ENCODE peak calls at places on chromosomes 13 and 19, in seven cellular contexts. C is body of pancreas, E is left ventricle myocardium inferior, S is fibroblast of pulmonary artery, T is AG10803, R is WERI-Rb-1, V is heart left ventricle. I is an unnamed sample.

GRCh38 chr13:75137911-75138571 is 343.9 kb downstream of the TBC1D4 start:
- DNase-seq in C (no peak), E (no peak), S (peak), T (peak), R (no peak), V (no peak), I (no peak)

GRCh38 chr13:106941779-106942178 is 373.8 kb upstream of the ARGLU1 start:
- DNase-seq in C (no peak), E (no peak), S (no peak), T (no peak), R (no peak), V (no peak), I (no peak)

GRCh38 chr13:90632184-90632583 is 715.3 kb upstream of the MIR17HG start:
- DNase-seq in C (no peak), E (no peak), S (no peak), T (no peak), R (no peak), V (no peak), I (no peak)

GRCh38 chr13:99528547-99528946 is 27.3 kb downstream of the TM9SF2 start:
- DNase-seq in C (no peak), E (no peak), S (no peak), T (no peak), R (peak), V (no peak), I (no peak)

GRCh38 chr13:107650081-107650701 is 565.1 kb downstream of the LIG4 start:
- DNase-seq in C (peak), E (peak), S (peak), T (peak), R (peak), V (peak), I (peak)

GRCh38 chr19:52823676-52824075 is 2.2 kb upstream of the ZNF28 start:
- DNase-seq in C (no peak), E (no peak), S (no peak), T (no peak), R (no peak), V (no peak), I (no peak)

GRCh38 chr19:17441241-17442135 is 7.0 kb downstream of the TMEM221 start:
- DNase-seq in C (no peak), E (no peak), S (peak), T (peak), R (peak), V (no peak), I (peak)

GRCh38 chr13:71590654-71591148 is 276.3 kb downstream of the DACH1 start:
- DNase-seq in C (no peak), E (no peak), S (no peak), T (no peak), R (no peak), V (no peak), I (no peak)

GRCh38 chr13:93981578-93981977 is 497.9 kb downstream of the DCT start:
- DNase-seq in C (no peak), E (no peak), S (no peak), T (no peak), R (no peak), V (no peak), I (no peak)

GRCh38 chr13:98549006-98549727 is 27.7 kb downstream of the STK24 start:
- DNase-seq in C (no peak), E (no peak), S (peak), T (peak), R (no peak), V (no peak), I (peak)

GRCh38 chr19:43525836-43526771 is 897 bp downstream of the ETHE1 start:
- DNase-seq in C (peak), E (peak), S (no peak), T (no peak), R (no peak), V (peak), I (no peak)

GRCh38 chr19:17999685-18000479 is 8.1 kb upstream of the ARRDC2 start:
- DNase-seq in C (no peak), E (no peak), S (no peak), T (no peak), R (no peak), V (no peak), I (no peak)

GRCh38 chr13:113113846-113114271 is 8.3 kb downstream of the F7 start:
- DNase-seq in C (no peak), E (no peak), S (no peak), T (no peak), R (peak), V (peak), I (no peak)

GRCh38 chr13:113112893-113113845 is 7.6 kb downstream of the F7 start:
- DNase-seq in C (no peak), E (no peak), S (no peak), T (no peak), R (peak), V (peak), I (no peak)

GRCh38 chr13:113109151-113110047 is 3.8 kb downstream of the F7 start:
- DNase-seq in C (peak), E (peak), S (no peak), T (no peak), R (no peak), V (no peak), I (no peak)

GRCh38 chr13:113110048-113110851 is 4.7 kb downstream of the F7 start:
- DNase-seq in C (peak), E (no peak), S (no peak), T (peak), R (no peak), V (no peak), I (no peak)

DNA sequence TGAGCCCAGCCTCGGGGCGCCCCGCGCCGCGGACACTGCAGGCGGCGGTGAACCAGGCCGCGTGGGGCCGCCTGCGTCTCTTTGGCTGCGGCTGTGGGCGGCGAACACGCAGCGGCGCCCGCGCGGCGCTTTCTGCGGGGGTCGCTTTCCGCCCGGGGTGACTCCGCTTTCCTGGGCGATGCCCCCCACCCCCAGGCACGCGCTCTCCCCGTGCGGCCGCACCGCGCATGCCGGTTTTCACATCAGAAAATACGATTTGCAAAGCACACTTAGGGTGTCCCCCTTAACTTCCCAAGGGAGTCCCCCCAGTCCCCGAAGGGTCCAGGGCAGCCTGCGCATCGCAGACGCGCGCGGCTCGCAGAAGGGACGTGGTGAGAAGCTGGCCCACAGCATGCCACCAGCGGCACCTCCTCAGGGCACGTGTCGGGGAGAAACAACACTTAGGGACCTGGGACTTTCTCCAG is 5.3 kb downstream of the F7 start:
- DNase-seq in C (no peak), E (no peak), S (no peak), T (no peak), R (no peak), V (peak), I (no peak)
- H3K4me3 ChIP-seq in C (no peak), E (peak), S (no peak), T (peak), R (no peak), V (peak), I (no peak)

DNA sequence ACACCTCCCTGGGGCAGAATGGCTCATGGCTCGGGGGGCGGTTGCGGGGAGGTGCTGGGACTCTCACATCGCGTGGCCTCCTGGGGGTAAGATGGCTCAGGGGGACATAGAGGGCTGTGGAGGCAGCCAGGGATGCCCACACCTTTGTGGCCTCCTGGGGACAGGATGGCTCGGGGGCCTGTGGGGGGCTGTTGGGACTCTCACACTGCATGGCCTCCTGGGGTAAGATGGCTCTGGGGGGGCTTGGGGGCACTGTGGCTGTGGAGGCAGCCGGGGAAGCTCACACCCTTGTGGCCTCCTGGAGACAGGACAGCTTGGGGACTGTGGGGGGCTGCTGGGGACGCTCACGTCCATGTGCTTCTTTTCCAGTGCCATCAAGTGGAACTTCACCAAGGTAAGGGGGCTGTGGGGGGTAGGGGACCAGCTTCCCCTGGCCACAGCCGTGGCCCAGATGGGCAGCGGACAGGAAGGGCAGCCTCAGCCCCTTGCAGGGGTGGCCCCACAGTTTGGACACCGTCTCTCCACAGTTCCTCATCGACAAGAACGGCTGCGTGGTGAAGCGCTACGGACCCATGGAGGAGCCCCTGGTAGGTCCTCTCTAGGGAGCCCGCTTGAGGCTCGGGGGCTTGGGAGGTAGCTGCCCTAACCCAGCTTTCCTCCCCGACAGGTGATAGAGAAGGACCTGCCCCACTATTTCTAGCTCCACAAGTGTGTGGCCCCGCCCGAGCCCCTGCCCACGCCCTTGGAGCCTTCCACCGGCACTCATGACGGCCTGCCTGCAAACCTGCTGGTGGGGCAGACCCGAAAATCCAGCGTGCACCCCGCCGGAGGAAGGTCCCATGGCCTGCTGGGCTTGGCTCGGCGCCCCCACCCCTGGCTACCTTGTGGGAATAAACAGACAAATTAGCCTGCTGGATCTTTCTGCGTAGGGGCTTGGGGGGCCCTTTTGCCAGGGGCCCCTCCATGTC is 2.4 kb downstream of the GPX4 start:
- DNase-seq in C (no peak), E (no peak), S (no peak), T (peak), R (no peak), V (no peak), I (no peak)
- TF ChIP-seq CTCF in C (no peak), E (no peak), S (no peak), T (peak), R (no peak), V (no peak), I (no peak)

GRCh38 chr19:5959260-5960004 is 18.5 kb downstream of the RANBP3 start:
- DNase-seq in C (no peak), E (no peak), S (no peak), T (no peak), R (no peak), V (no peak), I (no peak)

GRCh38 chr19:5963855-5964254 is 14.1 kb downstream of the RANBP3 start:
- DNase-seq in C (no peak), E (no peak), S (no peak), T (no peak), R (no peak), V (no peak), I (no peak)

GRCh38 chr19:5960005-5961001 is 17.6 kb downstream of the RANBP3 start:
- DNase-seq in C (peak), E (peak), S (no peak), T (no peak), R (no peak), V (peak), I (no peak)

GRCh38 chr19:5964816-5965565 is 12.9 kb downstream of the RANBP3 start:
- DNase-seq in C (no peak), E (no peak), S (no peak), T (no peak), R (no peak), V (no peak), I (no peak)

DNA sequence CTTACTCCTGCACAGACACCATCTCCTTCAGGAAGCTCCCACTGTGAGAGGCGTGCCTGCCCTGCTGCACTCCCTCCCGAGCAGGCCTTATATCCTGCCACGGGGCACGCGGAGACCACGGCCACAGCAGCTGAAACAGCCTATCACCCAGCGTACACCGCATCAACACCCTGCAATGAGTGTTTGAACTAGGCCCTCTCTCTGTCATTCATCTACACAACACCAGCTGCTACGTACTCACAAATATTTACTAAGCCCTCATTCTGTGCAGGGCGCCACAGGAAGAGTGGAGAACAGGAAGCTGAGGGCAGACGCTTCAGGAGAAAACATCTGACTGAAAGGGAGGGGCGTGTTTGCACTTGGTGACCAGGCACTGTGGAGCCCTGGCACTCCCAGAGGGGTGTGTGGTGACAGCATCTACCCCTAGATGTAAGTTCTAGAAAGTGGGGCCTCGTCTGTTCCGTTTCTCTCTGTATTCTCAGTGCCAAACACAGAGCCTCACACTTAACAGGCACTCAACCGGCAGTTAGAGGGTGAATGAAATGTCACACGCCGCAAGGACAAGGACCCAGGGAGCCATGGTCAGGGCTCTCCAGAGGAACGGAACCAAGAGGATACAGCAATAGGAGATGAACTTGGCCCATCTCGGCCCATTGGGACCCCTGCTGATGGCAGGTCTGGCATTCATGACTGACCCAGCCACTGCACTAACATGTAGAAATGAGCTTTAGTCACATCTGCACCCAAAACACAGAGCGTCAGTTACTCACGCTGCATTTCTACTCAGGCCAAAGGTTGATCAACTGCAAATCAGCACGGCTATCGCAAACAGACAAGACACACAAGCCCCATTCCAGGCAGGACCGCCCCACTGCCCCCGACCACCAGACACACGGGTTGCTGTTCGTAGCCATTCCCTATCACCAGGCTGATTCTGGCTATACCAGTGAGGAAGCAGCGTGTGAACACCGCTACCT is 15.7 kb downstream of the RANBP3 start:
- DNase-seq in C (peak), E (peak), S (peak), T (peak), R (no peak), V (no peak), I (no peak)
- H3K4me3 ChIP-seq in C (no peak), E (peak), S (no peak), T (no peak), R (no peak), V (peak), I (no peak)

GRCh38 chr19:45922281-45922680 is 7.7 kb upstream of the NANOS2 start:
- DNase-seq in C (no peak), E (no peak), S (peak), T (no peak), R (no peak), V (no peak), I (peak)
- TF ChIP-seq CTCF in C (no peak), E (no peak), S (peak), T (peak), R (peak), V (no peak), I (peak)

GRCh38 chr19:3785938-3786824 is at the start of gene MATK:
- DNase-seq in C (no peak), E (no peak), S (no peak), T (no peak), R (no peak), V (no peak), I (no peak)
- H3K4me3 ChIP-seq in C (no peak), E (peak), S (no peak), T (no peak), R (peak), V (peak), I (no peak)

GRCh38 chr13:51731759-51732158 is 72.2 kb downstream of the DHRS12 start:
- DNase-seq in C (no peak), E (no peak), S (peak), T (peak), R (no peak), V (no peak), I (peak)
- TF ChIP-seq CTCF in C (peak), E (peak), S (peak), T (peak), R (no peak), V (peak), I (peak)

DNA sequence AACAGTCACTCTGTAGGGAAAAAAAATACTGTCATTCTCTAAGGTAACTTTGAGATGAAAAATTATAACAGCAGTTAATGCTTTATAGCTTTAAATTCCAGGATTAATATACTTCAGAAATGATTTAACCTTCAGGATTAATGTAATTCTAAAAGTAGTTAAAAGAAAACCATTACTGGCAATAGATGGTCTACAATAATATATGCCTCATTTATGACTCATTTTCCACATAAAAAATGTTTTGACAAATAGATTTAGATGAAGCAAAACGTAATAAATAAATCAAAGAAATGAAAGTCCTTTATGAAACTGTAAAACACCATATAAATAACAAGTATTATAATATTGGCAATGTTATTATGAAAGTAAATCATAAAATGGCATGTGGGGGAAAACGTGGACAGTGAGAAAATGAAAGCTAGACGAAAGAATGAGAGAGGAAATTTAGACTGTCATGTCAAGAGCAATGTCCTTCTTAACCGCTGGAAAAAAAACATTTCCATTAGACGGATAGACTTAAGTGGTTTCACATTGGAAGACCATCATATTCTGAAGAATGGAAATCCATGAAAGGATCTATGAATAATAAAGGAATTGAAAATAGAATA is 90.9 kb downstream of the SPRY2 start:
- DNase-seq in C (no peak), E (no peak), S (no peak), T (peak), R (no peak), V (no peak), I (peak)
- H3K4me3 ChIP-seq in C (no peak), E (peak), S (no peak), T (peak), R (no peak), V (peak), I (peak)

DNA sequence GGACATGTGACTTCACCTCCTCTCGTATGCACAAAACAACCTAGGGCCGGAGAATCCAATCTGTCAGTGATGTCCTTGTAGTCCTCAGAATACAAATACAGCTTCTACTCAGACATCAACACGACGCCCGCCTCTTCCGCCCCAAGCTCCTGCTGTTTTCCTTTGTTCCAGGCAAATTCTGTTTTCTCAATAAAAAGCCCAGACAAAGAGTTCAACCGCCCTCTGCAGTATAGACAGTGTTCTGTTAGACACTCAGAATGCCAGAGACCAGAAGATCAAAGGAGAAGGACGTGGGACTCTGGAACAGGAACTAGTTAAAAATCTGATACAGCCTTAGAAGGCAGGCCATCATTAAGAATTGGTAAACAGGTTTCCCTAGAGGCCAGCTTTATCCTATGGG is 42.0 kb upstream of the GGACT start:
- DNase-seq in C (no peak), E (no peak), S (no peak), T (no peak), R (no peak), V (no peak), I (no peak)
- TF ChIP-seq CTCF in C (no peak), E (no peak), S (no peak), T (no peak), R (no peak), V (no peak), I (no peak)

DNA sequence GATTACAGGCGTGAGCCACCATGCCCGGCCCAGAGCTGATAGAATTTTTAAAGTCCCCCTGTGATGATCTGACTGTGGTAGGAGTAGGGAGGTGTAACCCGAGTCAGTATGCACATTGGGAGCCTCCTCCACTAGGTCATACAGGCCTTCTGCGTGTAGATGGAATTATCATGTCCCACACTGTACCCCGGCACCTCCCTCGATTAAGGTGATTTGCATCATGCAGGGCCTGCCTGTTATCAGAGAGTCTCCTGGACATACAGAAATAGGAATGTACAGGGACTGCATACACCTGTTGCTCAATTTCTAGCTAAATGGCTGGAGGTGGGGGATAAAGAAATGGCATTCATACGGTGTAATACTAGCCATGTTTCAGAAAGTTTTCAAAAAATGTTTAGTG is 922 bp upstream of the ERVK3-1 start:
- DNase-seq in C (no peak), E (no peak), S (no peak), T (no peak), R (no peak), V (no peak), I (no peak)
- H3K4me3 ChIP-seq in C (no peak), E (peak), S (peak), T (no peak), R (peak), V (peak), I (no peak)

GRCh38 chr19:39413903-39414608 is 1.6 kb downstream of the PLEKHG2 start:
- DNase-seq in C (no peak), E (no peak), S (no peak), T (peak), R (peak), V (no peak), I (peak)
- TF ChIP-seq CTCF in C (no peak), E (no peak), S (no peak), T (peak), R (peak), V (peak), I (peak)

I was measured in fibroblast of mammary gland.